ENCODE peak calls at places on chromosomes 5 and 9, in four cellular contexts. One of them, this sample, is unnamed.

GRCh38 chr9:111615928-111616327 is 15.2 kb upstream of the DNAJC25 start:
- DNase-seq in GM12878: no peak
- DNase-seq in K562: no peak
- DNase-seq in HL-60: no peak
- DNase-seq in this sample: no peak

GRCh38 chr5:67014957-67015400 is 181.6 kb downstream of the CD180 start:
- DNase-seq in HL-60: no peak
- DNase-seq in K562: no peak
- DNase-seq in GM12878: no peak
- DNase-seq in this sample: no peak

GRCh38 chr5:174693697-174694400 is 30.5 kb upstream of the MSX2 start:
- DNase-seq in HL-60: no peak
- DNase-seq in K562: no peak
- DNase-seq in GM12878: no peak
- DNase-seq in this sample: no peak

GRCh38 chr9:135617538-135617900 is 21.8 kb downstream of the GLT6D1 start:
- DNase-seq in K562: no peak
- DNase-seq in GM12878: no peak
- DNase-seq in HL-60: no peak
- DNase-seq in this sample: no peak

GRCh38 chr5:129905467-129906176 is 1.4 kb downstream of the CHSY3 start:
- DNase-seq in GM12878: no peak
- DNase-seq in K562: no peak
- DNase-seq in HL-60: no peak
- DNase-seq in this sample: no peak

GRCh38 chr9:18909140-18910018 is 123.6 kb downstream of the SAXO1 start:
- DNase-seq in K562: peak; percentile 11
- DNase-seq in GM12878: no peak
- DNase-seq in HL-60: no peak
- DNase-seq in this sample: no peak

GRCh38 chr5:179801304-179802206 is 5.1 kb downstream of the MGAT4B start:
- DNase-seq in HL-60: no peak
- DNase-seq in GM12878: no peak
- DNase-seq in K562: peak; percentile 59
- DNase-seq in this sample: peak; percentile 86

GRCh38 chr5:160451281-160451680 is 29.6 kb downstream of the PTTG1 start:
- DNase-seq in K562: no peak
- DNase-seq in GM12878: no peak
- DNase-seq in HL-60: no peak
- DNase-seq in this sample: no peak

GRCh38 chr9:79542735-79543504 is 28.8 kb upstream of the TLE4 start:
- DNase-seq in GM12878: no peak
- DNase-seq in K562: no peak
- DNase-seq in HL-60: no peak
- DNase-seq in this sample: no peak

GRCh38 chr5:138706655-138707480 is 46.4 kb upstream of the CTNNA1 start:
- DNase-seq in GM12878: no peak
- DNase-seq in K562: no peak
- DNase-seq in HL-60: no peak
- DNase-seq in this sample: no peak

GRCh38 chr5:14306415-14306814 is 163.3 kb downstream of the TRIO start:
- DNase-seq in K562: no peak
- DNase-seq in GM12878: no peak
- DNase-seq in HL-60: no peak
- DNase-seq in this sample: no peak

GRCh38 chr5:378976-379742 is 57.6 kb downstream of the AHRR start:
- DNase-seq in HL-60: no peak
- DNase-seq in GM12878: peak; percentile 44
- DNase-seq in K562: no peak
- DNase-seq in this sample: no peak

GRCh38 chr5:143019157-143019556 is 249.0 kb downstream of the ARHGAP26 start:
- DNase-seq in K562: no peak
- DNase-seq in HL-60: no peak
- DNase-seq in GM12878: no peak
- DNase-seq in this sample: no peak

GRCh38 chr5:136133416-136134383 is 1.1 kb downstream of the SMAD5 start:
- DNase-seq in GM12878: no peak
- DNase-seq in K562: peak; percentile 36
- DNase-seq in HL-60: no peak
- DNase-seq in this sample: no peak

GRCh38 chr9:127179633-127180401 is 57.4 kb upstream of the ANGPTL2 start:
- DNase-seq in GM12878: no peak
- DNase-seq in K562: no peak
- DNase-seq in HL-60: no peak
- DNase-seq in this sample: no peak

GRCh38 chr9:16202913-16203734 is 650.3 kb downstream of the CCDC171 start:
- DNase-seq in GM12878: no peak
- DNase-seq in K562: no peak
- DNase-seq in HL-60: no peak
- DNase-seq in this sample: no peak

GRCh38 chr9:16202221-16202620 is 649.4 kb downstream of the CCDC171 start:
- DNase-seq in K562: no peak
- DNase-seq in GM12878: no peak
- DNase-seq in HL-60: no peak
- DNase-seq in this sample: no peak

GRCh38 chr9:16196206-16196605 is 643.4 kb downstream of the CCDC171 start:
- DNase-seq in K562: no peak
- DNase-seq in GM12878: no peak
- DNase-seq in HL-60: no peak
- DNase-seq in this sample: no peak

GRCh38 chr9:16192403-16193017 is 639.7 kb downstream of the CCDC171 start:
- DNase-seq in HL-60: no peak
- DNase-seq in K562: no peak
- DNase-seq in GM12878: no peak
- DNase-seq in this sample: no peak

DNA sequence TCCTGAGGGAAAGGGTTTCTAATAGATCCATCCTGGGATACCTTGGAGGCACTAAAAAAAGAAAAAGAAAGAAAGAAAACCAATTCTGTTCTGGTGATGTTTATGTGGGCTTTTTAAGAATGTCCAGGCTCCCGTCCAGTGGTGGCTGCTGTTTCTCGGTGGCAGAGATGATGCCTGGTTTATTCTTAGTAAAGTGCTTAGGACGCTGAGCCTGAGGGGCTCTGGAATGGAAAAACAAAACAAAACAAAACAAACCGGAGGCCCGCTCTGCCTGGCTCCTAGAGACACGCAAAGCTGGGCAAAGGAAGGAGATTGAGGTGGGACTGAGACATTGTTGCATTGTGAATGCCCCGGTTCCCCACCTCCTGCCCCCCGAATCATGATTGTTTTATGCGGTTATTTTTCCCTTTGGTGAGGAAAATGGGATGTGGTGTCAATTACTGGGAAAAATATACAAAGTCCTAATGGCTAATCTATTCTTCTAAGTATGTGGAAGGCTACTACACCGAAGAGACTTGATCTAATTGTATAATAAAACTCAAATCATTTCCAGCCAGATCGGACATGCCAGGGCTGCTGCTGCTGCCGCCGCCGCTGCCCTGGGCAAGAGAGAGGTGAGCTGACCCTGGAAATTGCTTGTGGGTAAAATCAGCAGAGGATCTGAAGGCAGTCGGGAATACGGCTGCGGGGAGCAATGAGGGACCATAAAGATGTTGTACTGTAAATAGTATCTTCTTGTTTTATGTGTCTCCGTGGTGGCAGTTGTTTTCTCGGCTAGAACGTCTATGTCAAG is 644.9 kb downstream of the CCDC171 start:
- DNase-seq in K562: no peak
- DNase-seq in HL-60: no peak
- DNase-seq in GM12878: no peak
- DNase-seq in this sample: no peak
- TF ChIP-seq SPI1 in K562: no peak
- TF ChIP-seq SPI1 in HL-60: no peak
- TF ChIP-seq SPI1 in GM12878: no peak
- TF ChIP-seq SPI1 in this sample: no peak

GRCh38 chr9:109138421-109138820 is 18.7 kb upstream of the TMEM245 start:
- DNase-seq in GM12878: no peak
- DNase-seq in HL-60: no peak
- DNase-seq in K562: no peak
- DNase-seq in this sample: no peak

GRCh38 chr9:109139851-109140250 is 20.1 kb upstream of the TMEM245 start:
- DNase-seq in HL-60: no peak
- DNase-seq in GM12878: no peak
- DNase-seq in K562: no peak
- DNase-seq in this sample: no peak

GRCh38 chr9:109145062-109145461 is 22.0 kb downstream of the FRRS1L start:
- DNase-seq in HL-60: no peak
- DNase-seq in K562: no peak
- DNase-seq in GM12878: no peak
- DNase-seq in this sample: no peak

GRCh38 chr9:109141375-109141774 is 21.6 kb upstream of the TMEM245 start:
- DNase-seq in HL-60: no peak
- DNase-seq in K562: no peak
- DNase-seq in GM12878: no peak
- DNase-seq in this sample: no peak

DNA sequence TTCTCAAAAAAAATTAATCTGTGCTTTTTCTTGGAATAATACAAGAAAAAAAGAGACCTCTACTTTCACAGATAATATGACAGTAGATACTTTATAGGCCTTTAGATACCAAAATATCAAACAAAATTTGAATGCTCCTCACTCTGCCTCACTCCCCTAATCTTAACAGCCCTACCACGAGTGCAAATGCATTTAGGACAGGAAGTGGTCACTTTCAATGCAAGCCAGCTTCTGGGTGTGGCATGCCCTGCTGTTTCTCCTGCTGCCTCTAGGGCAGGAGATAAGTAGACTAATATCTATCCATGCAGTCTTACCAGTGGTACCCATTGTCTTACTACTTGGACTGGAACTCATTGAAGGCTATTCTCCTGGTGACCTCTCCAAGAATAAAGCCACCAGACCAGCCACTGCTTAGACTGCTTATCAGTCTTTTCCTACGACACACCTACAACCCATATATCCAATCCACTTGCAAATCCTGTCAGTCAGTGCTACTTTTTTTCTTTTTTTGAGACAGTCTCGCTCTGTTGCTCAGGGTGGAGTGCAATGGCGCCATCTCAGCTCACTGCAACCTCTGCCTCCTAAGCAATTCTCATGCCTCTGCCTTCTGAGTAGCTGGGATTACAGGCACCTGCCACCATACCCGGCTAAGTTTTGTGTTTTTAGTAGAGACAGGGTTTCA is 23.0 kb downstream of the FRRS1L start:
- DNase-seq in HL-60: no peak
- DNase-seq in K562: peak; percentile 78
- DNase-seq in GM12878: peak; percentile 23
- DNase-seq in this sample: peak; percentile 40
- TF ChIP-seq SPI1 in HL-60: peak; percentile 47
- TF ChIP-seq SPI1 in K562: peak; percentile 73
- TF ChIP-seq SPI1 in GM12878: peak; percentile 48
- TF ChIP-seq SPI1 in this sample: peak; percentile 68

DNA sequence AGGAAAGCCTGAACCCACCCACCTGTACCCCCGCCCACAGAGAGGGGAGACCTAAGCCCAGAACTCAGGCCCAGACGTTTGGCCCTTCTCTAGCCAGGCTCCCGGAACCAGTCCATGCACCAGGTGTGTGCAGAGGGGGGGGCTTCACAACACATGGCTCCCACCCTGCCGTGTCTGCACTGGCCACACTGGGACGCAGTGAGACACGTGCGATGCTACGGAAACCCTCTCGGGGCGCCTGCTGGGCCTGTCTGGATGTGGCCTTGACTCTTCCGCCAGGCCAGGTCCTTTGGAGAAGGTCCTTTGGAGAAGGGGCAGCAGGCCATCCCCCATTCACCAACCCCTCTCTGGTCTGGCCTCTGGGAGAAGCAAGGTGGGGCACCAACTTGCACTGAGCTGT is 58.4 kb upstream of the SARDH start:
- DNase-seq in HL-60: no peak
- DNase-seq in K562: no peak
- DNase-seq in GM12878: no peak
- DNase-seq in this sample: no peak
- TF ChIP-seq SPI1 in HL-60: no peak
- TF ChIP-seq SPI1 in K562: no peak
- TF ChIP-seq SPI1 in GM12878: no peak
- TF ChIP-seq SPI1 in this sample: no peak

GRCh38 chr5:36891266-36891665 is 14.7 kb downstream of the NIPBL start:
- DNase-seq in GM12878: no peak
- DNase-seq in K562: no peak
- DNase-seq in HL-60: no peak
- DNase-seq in this sample: no peak
- TF ChIP-seq SPI1 in GM12878: no peak
- TF ChIP-seq SPI1 in K562: no peak
- TF ChIP-seq SPI1 in HL-60: no peak
- TF ChIP-seq SPI1 in this sample: no peak

DNA sequence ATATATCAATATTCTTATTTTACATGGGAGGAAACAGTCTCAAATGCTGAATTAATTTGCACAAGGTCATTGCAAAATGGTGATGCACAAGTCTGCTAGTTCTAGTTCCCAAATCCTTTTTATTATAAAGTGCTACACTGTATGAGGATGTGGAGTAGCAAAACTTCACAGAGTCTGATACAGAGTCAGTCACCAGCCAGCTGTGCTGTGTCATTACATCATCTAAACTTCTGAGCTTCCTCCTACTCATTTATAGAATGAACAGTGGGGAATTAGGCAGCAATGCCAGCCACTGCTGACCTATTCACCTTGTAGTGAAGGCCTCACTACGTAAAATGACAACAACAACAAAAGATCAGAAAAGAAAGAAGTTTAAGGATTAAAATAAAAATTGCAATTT is 357.8 kb downstream of the TMEM167A start:
- DNase-seq in HL-60: no peak
- DNase-seq in GM12878: no peak
- DNase-seq in K562: no peak
- DNase-seq in this sample: no peak
- TF ChIP-seq SPI1 in HL-60: no peak
- TF ChIP-seq SPI1 in GM12878: no peak
- TF ChIP-seq SPI1 in K562: no peak
- TF ChIP-seq SPI1 in this sample: no peak